ENCODE peak calls at places on chromosome 11, in eight cellular contexts. One of them, this sample, is unnamed.

GRCh38 chr11:86210898-86211297 is 33.7 kb upstream of the EED start:
- DNase-seq in neuronal stem cell: no peak
- DNase-seq in H7: no peak
- DNase-seq in mammary epithelial cell: no peak
- DNase-seq in stomach: no peak
- DNase-seq in RPMI7951: no peak
- DNase-seq in foreskin keratinocyte: no peak
- DNase-seq in hypothalamus: no peak
- DNase-seq in this sample: no peak

GRCh38 chr11:128179049-128179448 is 408.3 kb downstream of the ETS1 start:
- DNase-seq in neuronal stem cell: no peak
- DNase-seq in H7: no peak
- DNase-seq in mammary epithelial cell: no peak
- DNase-seq in stomach: no peak
- DNase-seq in RPMI7951: no peak
- DNase-seq in foreskin keratinocyte: no peak
- DNase-seq in hypothalamus: no peak
- DNase-seq in this sample: no peak

GRCh38 chr11:9664276-9665171 is 647 bp downstream of the SWAP70 start:
- DNase-seq in neuronal stem cell: no peak
- DNase-seq in H7: peak; percentile 38
- DNase-seq in mammary epithelial cell: peak; percentile 51
- DNase-seq in stomach: peak; percentile 48
- DNase-seq in RPMI7951: peak; percentile 46
- DNase-seq in foreskin keratinocyte: peak; percentile 18
- DNase-seq in hypothalamus: no peak
- DNase-seq in this sample: no peak

GRCh38 chr11:69079891-69080290 is 31.2 kb downstream of the TPCN2 start:
- DNase-seq in neuronal stem cell: no peak
- DNase-seq in H7: no peak
- DNase-seq in mammary epithelial cell: no peak
- DNase-seq in stomach: no peak
- DNase-seq in RPMI7951: no peak
- DNase-seq in foreskin keratinocyte: no peak
- DNase-seq in hypothalamus: no peak
- DNase-seq in this sample: no peak

GRCh38 chr11:66126808-66127555 is 56.9 kb downstream of the PACS1 start:
- DNase-seq in neuronal stem cell: no peak
- DNase-seq in H7: no peak
- DNase-seq in mammary epithelial cell: peak; percentile 87
- DNase-seq in stomach: peak; percentile 56
- DNase-seq in RPMI7951: peak; percentile 39
- DNase-seq in foreskin keratinocyte: peak; percentile 93
- DNase-seq in hypothalamus: peak; percentile 32
- DNase-seq in this sample: no peak

GRCh38 chr11:46564459-46564858 is 29.4 kb downstream of the AMBRA1 start:
- DNase-seq in neuronal stem cell: no peak
- DNase-seq in H7: no peak
- DNase-seq in mammary epithelial cell: peak; percentile 65
- DNase-seq in stomach: no peak
- DNase-seq in RPMI7951: peak; percentile 44
- DNase-seq in foreskin keratinocyte: peak; percentile 54
- DNase-seq in hypothalamus: no peak
- DNase-seq in this sample: no peak

GRCh38 chr11:118437046-118437735 is 899 bp downstream of the KMT2A start:
- DNase-seq in neuronal stem cell: peak; percentile 54
- DNase-seq in H7: peak; percentile 82
- DNase-seq in mammary epithelial cell: peak; percentile 59
- DNase-seq in stomach: no peak
- DNase-seq in RPMI7951: peak; percentile 43
- DNase-seq in foreskin keratinocyte: peak; percentile 33
- DNase-seq in hypothalamus: peak; percentile 12
- DNase-seq in this sample: peak; percentile 77

GRCh38 chr11:128518493-128519207 is 68.7 kb downstream of the ETS1 start:
- DNase-seq in neuronal stem cell: no peak
- DNase-seq in H7: no peak
- DNase-seq in mammary epithelial cell: no peak
- DNase-seq in stomach: no peak
- DNase-seq in RPMI7951: no peak
- DNase-seq in foreskin keratinocyte: no peak
- DNase-seq in hypothalamus: no peak
- DNase-seq in this sample: no peak

GRCh38 chr11:9735236-9735635 is 71.4 kb downstream of the SWAP70 start:
- DNase-seq in neuronal stem cell: no peak
- DNase-seq in H7: no peak
- DNase-seq in mammary epithelial cell: no peak
- DNase-seq in stomach: no peak
- DNase-seq in RPMI7951: no peak
- DNase-seq in foreskin keratinocyte: no peak
- DNase-seq in hypothalamus: no peak
- DNase-seq in this sample: no peak

GRCh38 chr11:23502821-23503220 is 642.5 kb upstream of the CCDC179 start:
- DNase-seq in neuronal stem cell: no peak
- DNase-seq in H7: no peak
- DNase-seq in mammary epithelial cell: no peak
- DNase-seq in stomach: no peak
- DNase-seq in RPMI7951: no peak
- DNase-seq in foreskin keratinocyte: no peak
- DNase-seq in hypothalamus: no peak
- DNase-seq in this sample: no peak

GRCh38 chr11:59756496-59756840 is 1.3 kb downstream of the STX3 start:
- DNase-seq in neuronal stem cell: no peak
- DNase-seq in H7: no peak
- DNase-seq in mammary epithelial cell: peak; percentile 67
- DNase-seq in stomach: no peak
- DNase-seq in RPMI7951: peak; percentile 15
- DNase-seq in foreskin keratinocyte: peak; percentile 41
- DNase-seq in hypothalamus: no peak
- DNase-seq in this sample: no peak

GRCh38 chr11:35524780-35525179 is 636 bp downstream of the PAMR1 start:
- DNase-seq in neuronal stem cell: no peak
- DNase-seq in H7: no peak
- DNase-seq in mammary epithelial cell: peak; percentile 40
- DNase-seq in stomach: no peak
- DNase-seq in RPMI7951: no peak
- DNase-seq in foreskin keratinocyte: no peak
- DNase-seq in hypothalamus: no peak
- DNase-seq in this sample: no peak

GRCh38 chr11:77287615-77288273 is 13.7 kb downstream of the GDPD4 start:
- DNase-seq in neuronal stem cell: no peak
- DNase-seq in H7: no peak
- DNase-seq in mammary epithelial cell: peak; percentile 78
- DNase-seq in stomach: no peak
- DNase-seq in RPMI7951: peak; percentile 89
- DNase-seq in foreskin keratinocyte: peak; percentile 64
- DNase-seq in hypothalamus: no peak
- DNase-seq in this sample: no peak

GRCh38 chr11:86861810-86862209 is 61.5 kb downstream of the PRSS23 start:
- DNase-seq in neuronal stem cell: no peak
- DNase-seq in H7: no peak
- DNase-seq in mammary epithelial cell: no peak
- DNase-seq in stomach: no peak
- DNase-seq in RPMI7951: no peak
- DNase-seq in foreskin keratinocyte: no peak
- DNase-seq in hypothalamus: no peak
- DNase-seq in this sample: no peak

GRCh38 chr11:24496728-24497396 is at the start of gene LUZP2:
- DNase-seq in neuronal stem cell: peak; percentile 69
- DNase-seq in H7: peak; percentile 67
- DNase-seq in mammary epithelial cell: peak; percentile 28
- DNase-seq in stomach: no peak
- DNase-seq in RPMI7951: no peak
- DNase-seq in foreskin keratinocyte: no peak
- DNase-seq in hypothalamus: peak; percentile 66
- DNase-seq in this sample: peak; percentile 79

GRCh38 chr11:45182902-45183301 is 36.5 kb downstream of the PRDM11 start:
- DNase-seq in neuronal stem cell: no peak
- DNase-seq in H7: peak; percentile 78
- DNase-seq in mammary epithelial cell: no peak
- DNase-seq in stomach: peak; percentile 46
- DNase-seq in RPMI7951: peak; percentile 19
- DNase-seq in foreskin keratinocyte: no peak
- DNase-seq in hypothalamus: no peak
- DNase-seq in this sample: no peak

GRCh38 chr11:41245704-41246398 is 213.6 kb downstream of the LRRC4C start:
- DNase-seq in neuronal stem cell: no peak
- DNase-seq in H7: peak; percentile 24
- DNase-seq in mammary epithelial cell: no peak
- DNase-seq in stomach: no peak
- DNase-seq in RPMI7951: no peak
- DNase-seq in foreskin keratinocyte: no peak
- DNase-seq in hypothalamus: no peak
- DNase-seq in this sample: no peak

GRCh38 chr11:116126540-116126939 is 622.3 kb upstream of the CADM1 start:
- DNase-seq in neuronal stem cell: no peak
- DNase-seq in H7: no peak
- DNase-seq in mammary epithelial cell: no peak
- DNase-seq in stomach: no peak
- DNase-seq in RPMI7951: no peak
- DNase-seq in foreskin keratinocyte: no peak
- DNase-seq in hypothalamus: no peak
- DNase-seq in this sample: peak; percentile 25

GRCh38 chr11:63667993-63668392 is 3.2 kb downstream of the ATL3 start:
- DNase-seq in neuronal stem cell: no peak
- DNase-seq in H7: no peak
- DNase-seq in mammary epithelial cell: peak; percentile 94
- DNase-seq in stomach: no peak
- DNase-seq in RPMI7951: peak; percentile 87
- DNase-seq in foreskin keratinocyte: peak; percentile 96
- DNase-seq in hypothalamus: no peak
- DNase-seq in this sample: no peak

GRCh38 chr11:126596474-126596873 is 241.0 kb downstream of the ST3GAL4 start:
- DNase-seq in neuronal stem cell: no peak
- DNase-seq in H7: no peak
- DNase-seq in mammary epithelial cell: no peak
- DNase-seq in stomach: no peak
- DNase-seq in RPMI7951: no peak
- DNase-seq in foreskin keratinocyte: no peak
- DNase-seq in hypothalamus: no peak
- DNase-seq in this sample: no peak

GRCh38 chr11:61009392-61010275 is 38.2 kb downstream of the CD6 start:
- DNase-seq in neuronal stem cell: no peak
- DNase-seq in H7: peak; percentile 74
- DNase-seq in mammary epithelial cell: no peak
- DNase-seq in stomach: no peak
- DNase-seq in RPMI7951: no peak
- DNase-seq in foreskin keratinocyte: no peak
- DNase-seq in hypothalamus: no peak
- DNase-seq in this sample: no peak

GRCh38 chr11:60343094-60343704 is 16.1 kb downstream of the MS4A6E start:
- DNase-seq in neuronal stem cell: no peak
- DNase-seq in H7: no peak
- DNase-seq in mammary epithelial cell: peak; percentile 14
- DNase-seq in stomach: no peak
- DNase-seq in RPMI7951: peak; percentile 13
- DNase-seq in foreskin keratinocyte: no peak
- DNase-seq in hypothalamus: no peak
- DNase-seq in this sample: no peak

GRCh38 chr11:122746050-122746478 is 90.5 kb downstream of the UBASH3B start:
- DNase-seq in neuronal stem cell: no peak
- DNase-seq in H7: no peak
- DNase-seq in mammary epithelial cell: no peak
- DNase-seq in stomach: no peak
- DNase-seq in RPMI7951: no peak
- DNase-seq in foreskin keratinocyte: no peak
- DNase-seq in hypothalamus: no peak
- DNase-seq in this sample: no peak

GRCh38 chr11:68148882-68149281 is 27.7 kb upstream of the CHKA start:
- DNase-seq in neuronal stem cell: no peak
- DNase-seq in H7: no peak
- DNase-seq in mammary epithelial cell: no peak
- DNase-seq in stomach: peak; percentile 49
- DNase-seq in RPMI7951: no peak
- DNase-seq in foreskin keratinocyte: no peak
- DNase-seq in hypothalamus: no peak
- DNase-seq in this sample: no peak

GRCh38 chr11:61114913-61115312 is 12.6 kb downstream of the CD5 start:
- DNase-seq in neuronal stem cell: no peak
- DNase-seq in H7: no peak
- DNase-seq in mammary epithelial cell: no peak
- DNase-seq in stomach: no peak
- DNase-seq in RPMI7951: no peak
- DNase-seq in foreskin keratinocyte: no peak
- DNase-seq in hypothalamus: no peak
- DNase-seq in this sample: no peak

GRCh38 chr11:65711785-65712632 is at the start of gene KAT5:
- DNase-seq in neuronal stem cell: peak; percentile 99
- DNase-seq in H7: peak; percentile 98
- DNase-seq in mammary epithelial cell: peak; percentile 97
- DNase-seq in stomach: peak; percentile 99
- DNase-seq in RPMI7951: peak; percentile 97
- DNase-seq in foreskin keratinocyte: peak; percentile 93
- DNase-seq in hypothalamus: peak; percentile 97
- DNase-seq in this sample: peak; percentile 100

GRCh38 chr11:32751381-32751780 is 43.1 kb downstream of the CCDC73 start:
- DNase-seq in neuronal stem cell: no peak
- DNase-seq in H7: peak; percentile 5
- DNase-seq in mammary epithelial cell: no peak
- DNase-seq in stomach: no peak
- DNase-seq in RPMI7951: peak; percentile 6
- DNase-seq in foreskin keratinocyte: no peak
- DNase-seq in hypothalamus: no peak
- DNase-seq in this sample: no peak

GRCh38 chr11:95503047-95503446 is 272.0 kb upstream of the SESN3 start:
- DNase-seq in neuronal stem cell: no peak
- DNase-seq in H7: no peak
- DNase-seq in mammary epithelial cell: no peak
- DNase-seq in stomach: no peak
- DNase-seq in RPMI7951: no peak
- DNase-seq in foreskin keratinocyte: no peak
- DNase-seq in hypothalamus: no peak
- DNase-seq in this sample: no peak

GRCh38 chr11:22431074-22431473 is 92.9 kb downstream of the SLC17A6 start:
- DNase-seq in neuronal stem cell: no peak
- DNase-seq in H7: no peak
- DNase-seq in mammary epithelial cell: no peak
- DNase-seq in stomach: no peak
- DNase-seq in RPMI7951: no peak
- DNase-seq in foreskin keratinocyte: no peak
- DNase-seq in hypothalamus: no peak
- DNase-seq in this sample: no peak

GRCh38 chr11:68471360-68472340 is 11.1 kb downstream of the PPP6R3 start:
- DNase-seq in neuronal stem cell: no peak
- DNase-seq in H7: peak; percentile 13
- DNase-seq in mammary epithelial cell: peak; percentile 87
- DNase-seq in stomach: no peak
- DNase-seq in RPMI7951: peak; percentile 82
- DNase-seq in foreskin keratinocyte: no peak
- DNase-seq in hypothalamus: no peak
- DNase-seq in this sample: no peak

GRCh38 chr11:60924906-60925684 is 835 bp downstream of the TMEM132A start:
- DNase-seq in neuronal stem cell: no peak
- DNase-seq in H7: peak; percentile 83
- DNase-seq in mammary epithelial cell: no peak
- DNase-seq in stomach: no peak
- DNase-seq in RPMI7951: no peak
- DNase-seq in foreskin keratinocyte: no peak
- DNase-seq in hypothalamus: no peak
- DNase-seq in this sample: peak; percentile 58

GRCh38 chr11:71124127-71124526 is 128.2 kb downstream of the SHANK2 start:
- DNase-seq in neuronal stem cell: no peak
- DNase-seq in H7: no peak
- DNase-seq in mammary epithelial cell: no peak
- DNase-seq in stomach: no peak
- DNase-seq in RPMI7951: no peak
- DNase-seq in foreskin keratinocyte: no peak
- DNase-seq in hypothalamus: no peak
- DNase-seq in this sample: no peak

GRCh38 chr11:7576671-7577225 is 62.9 kb downstream of the PPFIBP2 start:
- DNase-seq in neuronal stem cell: no peak
- DNase-seq in H7: no peak
- DNase-seq in mammary epithelial cell: no peak
- DNase-seq in stomach: no peak
- DNase-seq in RPMI7951: peak; percentile 28
- DNase-seq in foreskin keratinocyte: no peak
- DNase-seq in hypothalamus: no peak
- DNase-seq in this sample: no peak

GRCh38 chr11:78138694-78139421 is 568 bp downstream of the ALG8 start:
- DNase-seq in neuronal stem cell: peak; percentile 3
- DNase-seq in H7: peak; percentile 49
- DNase-seq in mammary epithelial cell: peak; percentile 57
- DNase-seq in stomach: peak; percentile 41
- DNase-seq in RPMI7951: peak; percentile 28
- DNase-seq in foreskin keratinocyte: peak; percentile 19
- DNase-seq in hypothalamus: no peak
- DNase-seq in this sample: no peak